ENCODE peak calls at places on chromosomes 11 and 22, in five cellular contexts. J, H, S, X and Y are unnamed samples. For H3K4me1, the result is how much of the 10 kb centered on the place peaks cover.

GRCh38 chr22:21807545-21807944 is 59.9 kb downstream of the MAPK1 start:
- DNase-seq in X (no peak), H (no peak), J (no peak), S (no peak), Y (no peak)

GRCh38 chr22:31229402-31230140 is 17.5 kb downstream of the LIMK2 start:
- DNase-seq in X (no peak), H (no peak), J (no peak), S (no peak), Y (peak)

GRCh38 chr11:106133529-106133928 is 56.1 kb downstream of the AASDHPPT start:
- DNase-seq in X (no peak), J (no peak), S (no peak), H (no peak), Y (no peak)

GRCh38 chr22:37492428-37493344 is 6.5 kb upstream of the MFNG start:
- DNase-seq in S (no peak), H (peak), X (peak), J (peak), Y (no peak)

GRCh38 chr22:38314992-38315800 is 2.0 kb downstream of the CSNK1E start:
- DNase-seq in J (peak), S (no peak), H (no peak), X (no peak), Y (peak)

GRCh38 chr11:76579047-76579751 is 91.3 kb downstream of the LRRC32 start:
- DNase-seq in S (peak), X (no peak), H (peak), J (no peak), Y (peak)

GRCh38 chr11:122984186-122985011 is 2.8 kb upstream of the BSX start:
- DNase-seq in S (peak), X (peak), J (no peak), H (no peak), Y (no peak)

GRCh38 chr11:24516658-24517057 is 19.8 kb downstream of the LUZP2 start:
- DNase-seq in H (no peak), J (no peak), S (no peak), X (no peak), Y (no peak)

GRCh38 chr22:49764151-49764581 is 63.5 kb downstream of the BRD1 start:
- DNase-seq in J (no peak), X (no peak), S (peak), H (peak), Y (peak)

GRCh38 chr11:59195596-59195995 is 17.1 kb downstream of the MPEG1 start:
- DNase-seq in X (no peak), J (no peak), H (no peak), S (no peak), Y (no peak)

GRCh38 chr11:134739136-134739535 is 327.1 kb upstream of the B3GAT1 start:
- DNase-seq in S (no peak), X (no peak), J (no peak), H (no peak), Y (no peak)

GRCh38 chr11:65894034-65894591 is 3.6 kb downstream of the CCDC85B start:
- DNase-seq in X (no peak), H (peak), J (no peak), S (peak), Y (peak)

GRCh38 chr22:41504397-41504796 is 35.5 kb downstream of the ACO2 start:
- DNase-seq in J (no peak), H (no peak), X (no peak), S (peak), Y (peak)

DNA sequence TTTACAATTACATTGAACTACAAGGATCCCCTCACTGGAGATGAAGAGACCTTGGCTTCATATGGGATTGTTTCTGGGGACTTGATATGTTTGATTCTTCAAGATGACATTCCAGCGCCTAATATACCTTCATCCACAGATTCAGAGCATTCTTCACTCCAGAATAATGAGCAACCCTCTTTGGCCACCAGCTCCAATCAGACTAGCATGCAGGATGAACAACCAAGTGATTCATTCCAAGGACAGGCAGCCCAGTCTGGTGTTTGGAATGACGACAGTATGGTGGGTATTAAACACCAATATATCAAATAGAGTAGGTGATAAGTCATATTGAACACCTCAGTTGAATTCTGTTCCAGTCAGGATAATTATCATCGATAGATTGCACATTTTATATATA is 4.4 kb downstream of the FBXO7 start:
- DNase-seq in S (no peak), X (no peak), J (no peak), H (no peak), Y (no peak)
- H3K4me1 ChIP-seq in S (under half), X (under half), J (half or more), H (half or more), Y (under half)

GRCh38 chr11:64765291-64765803 is 5.6 kb upstream of the PYGM start:
- DNase-seq in S (no peak), X (no peak), H (no peak), J (no peak), Y (peak)

GRCh38 chr11:64767344-64768299 is 7.8 kb upstream of the PYGM start:
- DNase-seq in X (peak), J (peak), H (peak), S (peak), Y (peak)

GRCh38 chr11:64766881-64767280 is 7.1 kb upstream of the PYGM start:
- DNase-seq in H (no peak), J (no peak), X (no peak), S (peak), Y (peak)

GRCh38 chr11:64764753-64765152 is 5.0 kb upstream of the PYGM start:
- DNase-seq in S (no peak), J (no peak), X (no peak), H (no peak), Y (peak)

DNA sequence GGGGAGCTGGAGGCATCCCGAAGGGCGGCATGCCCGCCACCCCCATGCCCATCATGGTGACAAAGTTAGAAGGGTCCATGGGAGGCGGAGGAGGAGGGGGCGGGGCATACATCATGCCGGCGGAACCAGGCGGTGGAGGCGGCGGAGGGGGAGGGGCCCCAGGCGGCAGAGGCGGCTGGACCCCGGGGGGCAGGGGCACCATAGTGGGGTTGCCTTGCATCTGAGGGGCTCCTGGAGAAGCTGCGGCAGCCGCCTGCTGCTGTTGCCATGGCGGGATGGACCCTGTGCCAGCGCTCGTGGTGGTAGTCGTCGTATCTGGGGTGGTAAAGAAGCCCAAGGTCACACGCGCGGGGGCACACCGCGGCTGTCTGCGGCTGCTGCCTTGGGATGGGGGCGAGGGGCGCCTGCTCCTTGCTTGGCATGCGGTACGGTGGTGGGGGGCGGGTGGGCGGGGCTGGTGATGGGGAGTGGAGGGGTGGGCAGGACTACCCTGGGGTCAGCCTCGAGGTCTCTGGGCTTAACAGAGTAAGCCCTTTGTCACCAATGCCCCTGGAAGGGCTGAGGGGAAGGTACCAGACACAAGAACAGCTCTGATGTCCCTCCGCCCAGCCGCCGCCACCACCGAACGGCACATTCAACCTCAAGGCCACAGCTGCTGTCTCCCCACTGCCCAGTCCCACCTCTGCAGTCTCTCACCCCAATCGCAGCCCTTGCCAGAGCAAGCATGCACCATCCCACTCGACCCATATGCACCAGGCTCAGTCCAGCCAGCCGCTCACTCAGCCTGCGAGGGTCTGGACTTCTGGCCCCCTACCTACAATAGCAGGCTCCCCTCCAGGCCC is 6.3 kb upstream of the PYGM start:
- DNase-seq in X (no peak), S (peak), H (no peak), J (no peak), Y (peak)
- H3K4me1 ChIP-seq in X (under half), S (under half), H (under half), J (half or more), Y (under half)

DNA sequence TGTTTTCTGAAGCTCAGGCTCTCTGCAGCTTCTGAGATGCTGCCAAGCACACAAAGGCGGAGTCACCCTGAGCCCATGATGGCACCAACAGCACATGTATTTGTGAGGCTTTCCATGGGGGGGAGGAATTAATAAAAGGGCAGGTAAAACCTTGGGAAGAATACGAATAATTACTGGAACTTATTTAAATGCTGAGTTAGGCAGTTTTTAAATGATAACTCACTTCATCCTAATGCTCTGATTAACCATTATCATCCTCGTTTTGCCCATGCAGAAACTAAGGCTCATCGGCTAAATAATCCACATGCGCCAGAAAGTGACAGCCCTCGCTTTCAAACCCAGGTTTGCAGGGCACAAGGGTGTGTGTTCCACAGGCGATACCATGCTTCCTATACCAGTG is 35.4 kb downstream of the LARGE1 start:
- DNase-seq in X (no peak), S (no peak), J (no peak), H (no peak), Y (no peak)
- H3K4me1 ChIP-seq in X (under half), S (under half), J (under half), H (under half), Y (under half)

GRCh38 chr11:88106685-88107084 is 68.6 kb downstream of the RAB38 start:
- DNase-seq in X (no peak), S (no peak), H (no peak), J (no peak), Y (no peak)
- H3K4me1 ChIP-seq in X (under half), S (under half), H (under half), J (under half), Y (under half)

DNA sequence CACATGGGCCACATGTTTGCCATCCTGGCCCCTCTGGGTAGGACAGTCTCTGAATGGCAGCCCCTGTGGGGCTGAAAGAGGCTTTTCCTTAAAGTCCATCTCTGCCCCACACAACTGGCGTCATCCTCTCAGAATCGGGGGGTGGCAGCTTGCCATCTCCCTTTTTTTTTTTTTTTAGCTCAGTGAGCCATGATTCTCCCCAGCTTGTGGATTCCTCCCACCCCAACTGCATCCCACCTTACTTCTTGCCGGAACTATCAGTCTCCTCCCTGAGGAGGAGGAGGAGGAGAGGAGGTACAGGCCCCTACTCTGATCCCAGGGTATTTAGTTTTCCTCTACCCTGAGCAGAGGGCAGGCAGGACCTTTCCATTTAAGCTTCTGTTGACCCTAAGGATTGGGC is 3.4 kb downstream of the DGKZ start:
- DNase-seq in H (no peak), X (no peak), J (no peak), S (no peak), Y (no peak)
- H3K4me1 ChIP-seq in H (half or more), X (under half), J (half or more), S (under half), Y (under half)

DNA sequence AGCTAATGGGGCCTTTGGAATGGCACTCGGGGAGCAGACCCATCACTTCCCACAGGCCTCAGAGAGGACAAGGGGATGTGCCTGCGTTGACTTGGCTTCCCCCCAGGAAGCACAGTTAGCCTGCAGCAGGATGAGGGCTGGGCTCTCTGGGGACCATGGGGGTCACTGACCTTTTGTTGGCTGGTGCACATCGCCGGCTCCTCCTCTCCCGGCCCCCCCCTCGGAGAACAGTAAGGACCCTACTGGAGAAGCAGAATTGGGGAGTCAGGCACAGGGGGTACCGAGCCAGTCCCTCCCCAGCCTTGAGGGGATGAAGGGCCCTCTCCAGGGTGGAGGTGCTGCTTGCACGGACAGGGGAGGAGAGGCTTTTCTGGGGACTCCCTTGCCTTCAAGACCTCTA is 32.8 kb downstream of the NRXN2 start:
- DNase-seq in J (no peak), H (no peak), X (no peak), S (no peak), Y (peak)
- H3K4me1 ChIP-seq in J (under half), H (under half), X (under half), S (under half), Y (under half)

DNA sequence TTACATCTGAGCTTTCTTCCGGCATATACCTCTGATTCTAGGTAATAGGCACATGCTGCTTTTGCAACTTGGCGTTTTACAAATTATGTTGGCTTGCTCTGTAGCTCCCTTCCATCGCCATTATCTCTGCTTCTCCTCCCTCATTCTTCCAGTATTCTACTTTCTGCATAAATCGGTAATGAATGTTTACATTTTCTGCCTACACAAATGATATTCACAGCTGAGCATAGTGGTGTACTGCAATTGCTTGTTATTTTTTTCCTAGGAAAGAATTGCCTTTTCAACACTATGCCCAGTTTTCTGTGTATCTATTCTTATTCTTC is 18.9 kb downstream of the MED15 start:
- DNase-seq in X (no peak), H (no peak), J (no peak), S (no peak), Y (no peak)
- H3K4me1 ChIP-seq in X (under half), H (half or more), J (half or more), S (under half), Y (under half)